ENCODE peak calls at places on chromosomes 2 and 18, in four cellular contexts. One of them, this sample, is unnamed.

GRCh38 chr2:112293636-112294401 is 18.4 kb downstream of the ZC3H6 start:
- DNase-seq in EL: no peak
- DNase-seq in GDM1: no peak
- DNase-seq in iPS DF 6.9: no peak
- DNase-seq in this sample: no peak

GRCh38 chr2:106542730-106543359 is 55.7 kb downstream of the CD8B2 start:
- DNase-seq in EL: peak
- DNase-seq in GDM1: peak
- DNase-seq in iPS DF 6.9: peak
- DNase-seq in this sample: peak

GRCh38 chr2:241296767-241297166 is 18.7 kb downstream of the HDLBP start:
- DNase-seq in EL: no peak
- DNase-seq in GDM1: no peak
- DNase-seq in iPS DF 6.9: no peak
- DNase-seq in this sample: no peak

GRCh38 chr2:23757686-23758433 is 169.1 kb downstream of the ATAD2B start:
- DNase-seq in EL: peak
- DNase-seq in GDM1: no peak
- DNase-seq in iPS DF 6.9: no peak
- DNase-seq in this sample: peak

GRCh38 chr2:142853912-142854311 is 23.6 kb upstream of the KYNU start:
- DNase-seq in EL: no peak
- DNase-seq in GDM1: no peak
- DNase-seq in iPS DF 6.9: no peak
- DNase-seq in this sample: no peak

GRCh38 chr2:197556456-197556855 is 40.6 kb downstream of the MOB4 start:
- DNase-seq in EL: peak
- DNase-seq in GDM1: no peak
- DNase-seq in iPS DF 6.9: no peak
- DNase-seq in this sample: no peak

GRCh38 chr18:22006458-22006857 is 162.9 kb upstream of the GATA6 start:
- DNase-seq in EL: no peak
- DNase-seq in GDM1: no peak
- DNase-seq in iPS DF 6.9: no peak
- DNase-seq in this sample: no peak

GRCh38 chr2:45285791-45286390 is 276.6 kb upstream of the SIX2 start:
- DNase-seq in EL: peak
- DNase-seq in GDM1: no peak
- DNase-seq in iPS DF 6.9: no peak
- DNase-seq in this sample: no peak

GRCh38 chr2:126504953-126505352 is 151.0 kb upstream of the GYPC start:
- DNase-seq in EL: no peak
- DNase-seq in GDM1: no peak
- DNase-seq in iPS DF 6.9: no peak
- DNase-seq in this sample: no peak

GRCh38 chr2:181459646-181460045 is 2.5 kb downstream of the ITGA4 start:
- DNase-seq in EL: peak
- DNase-seq in GDM1: no peak
- DNase-seq in iPS DF 6.9: no peak
- DNase-seq in this sample: no peak

GRCh38 chr2:192218347-192218746 is 23.6 kb upstream of the TMEFF2 start:
- DNase-seq in EL: no peak
- DNase-seq in GDM1: no peak
- DNase-seq in iPS DF 6.9: no peak
- DNase-seq in this sample: no peak

GRCh38 chr2:127046579-127046978 is 60.4 kb downstream of the BIN1 start:
- DNase-seq in EL: no peak
- DNase-seq in GDM1: no peak
- DNase-seq in iPS DF 6.9: no peak
- DNase-seq in this sample: no peak

GRCh38 chr18:48743046-48743445 is 204.2 kb downstream of the CTIF start:
- DNase-seq in EL: peak
- DNase-seq in GDM1: no peak
- DNase-seq in iPS DF 6.9: no peak
- DNase-seq in this sample: peak

GRCh38 chr18:67517224-67517765 is 775 bp upstream of the DSEL start:
- DNase-seq in EL: peak
- DNase-seq in GDM1: no peak
- DNase-seq in iPS DF 6.9: no peak
- DNase-seq in this sample: no peak

This sample was measured in astrocyte of the spinal cord.